ENCODE peak calls at places on chromosomes 5 and 9, in six cellular contexts. N is GM12878, T is H1, Y is HCT116, U is HepG2, M is K562. E is an unnamed sample.
A peak's percentile ranks its signal among the peaks of the same experiment; 100 is the strongest.

GRCh38 chr5:159359408-159359807 is 29.1 kb upstream of the IL12B start:
- DNase-seq in N (no peak), T (no peak), Y (no peak), U (no peak), M (no peak), E (no peak)

GRCh38 chr5:124102491-124102890 is 590.5 kb downstream of the CSNK1G3 start:
- DNase-seq in N (no peak), T (no peak), Y (no peak), U (no peak), M (no peak), E (no peak)

GRCh38 chr9:32704343-32704742 is 68.9 kb upstream of the TAF1L start:
- DNase-seq in N (no peak), T (no peak), Y (no peak), U (no peak), M (no peak), E (peak; percentile 20)

GRCh38 chr5:18551716-18552115 is 917.5 kb downstream of the TAF11L14 start:
- DNase-seq in N (no peak), T (no peak), Y (no peak), U (no peak), M (no peak), E (no peak)

GRCh38 chr5:180950291-180950949 is 38.2 kb upstream of the BTNL3 start:
- DNase-seq in N (no peak), T (no peak), Y (no peak), U (no peak), M (no peak), E (no peak)

GRCh38 chr5:56085205-56085604 is 90.4 kb upstream of the IL6ST start:
- DNase-seq in N (no peak), T (no peak), Y (no peak), U (no peak), M (no peak), E (no peak)

GRCh38 chr5:26148569-26149107 is 889.7 kb downstream of the CDH9 start:
- DNase-seq in N (no peak), T (peak; percentile 45), Y (no peak), U (no peak), M (no peak), E (peak; percentile 24)

GRCh38 chr5:74126294-74126693 is 500.3 kb downstream of the ARHGEF28 start:
- DNase-seq in N (no peak), T (no peak), Y (no peak), U (no peak), M (no peak), E (no peak)

GRCh38 chr9:84570482-84571154 is 98.9 kb upstream of the NTRK2 start:
- DNase-seq in N (no peak), T (no peak), Y (no peak), U (no peak), M (no peak), E (no peak)

GRCh38 chr5:131475416-131476045 is 159.5 kb downstream of the RAPGEF6 start:
- DNase-seq in N (no peak), T (no peak), Y (no peak), U (no peak), M (no peak), E (no peak)

GRCh38 chr9:71562140-71562539 is 206.2 kb downstream of the CEMIP2 start:
- DNase-seq in N (no peak), T (no peak), Y (no peak), U (no peak), M (no peak), E (peak; percentile 17)

GRCh38 chr5:32332971-32333370 is 20.2 kb upstream of the MTMR12 start:
- DNase-seq in N (no peak), T (no peak), Y (no peak), U (no peak), M (no peak), E (no peak)

GRCh38 chr5:123808841-123809240 is 296.9 kb downstream of the CSNK1G3 start:
- DNase-seq in N (no peak), T (no peak), Y (no peak), U (no peak), M (no peak), E (no peak)

GRCh38 chr9:33198163-33198562 is 31.0 kb upstream of the B4GALT1 start:
- DNase-seq in N (no peak), T (no peak), Y (no peak), U (no peak), M (no peak), E (no peak)

GRCh38 chr9:15509931-15510788 is 610 bp downstream of the PSIP1 start:
- DNase-seq in N (no peak), T (peak; percentile 69), Y (no peak), U (peak; percentile 4), M (peak; percentile 71), E (peak; percentile 68)

GRCh38 chr5:31811210-31811609 is 172.3 kb downstream of the PDZD2 start:
- DNase-seq in N (no peak), T (no peak), Y (peak; percentile 48), U (peak; percentile 17), M (no peak), E (no peak)

GRCh38 chr5:127596501-127596900 is 52.4 kb upstream of the CTXN3 start:
- DNase-seq in N (no peak), T (no peak), Y (no peak), U (no peak), M (no peak), E (no peak)

GRCh38 chr5:74401566-74402320 is 238.8 kb downstream of the ENC1 start:
- DNase-seq in N (no peak), T (no peak), Y (no peak), U (no peak), M (no peak), E (no peak)

GRCh38 chr5:43603535-43604363 is 769 bp downstream of the NNT start:
- DNase-seq in N (peak; percentile 55), T (no peak), Y (no peak), U (peak; percentile 31), M (peak; percentile 45), E (peak; percentile 24)

GRCh38 chr5:67182406-67182805 is 14.2 kb downstream of the CD180 start:
- DNase-seq in N (no peak), T (peak; percentile 55), Y (no peak), U (no peak), M (peak; percentile 19), E (peak; percentile 36)

GRCh38 chr5:135488727-135489465 is 36.7 kb upstream of the TIFAB start:
- DNase-seq in N (no peak), T (peak; percentile 84), Y (peak; percentile 37), U (peak; percentile 81), M (peak; percentile 81), E (peak; percentile 86)
- TF ChIP-seq ATF3 in N (no peak), T (no peak), Y (no peak), U (no peak), M (no peak), E (no peak)

DNA sequence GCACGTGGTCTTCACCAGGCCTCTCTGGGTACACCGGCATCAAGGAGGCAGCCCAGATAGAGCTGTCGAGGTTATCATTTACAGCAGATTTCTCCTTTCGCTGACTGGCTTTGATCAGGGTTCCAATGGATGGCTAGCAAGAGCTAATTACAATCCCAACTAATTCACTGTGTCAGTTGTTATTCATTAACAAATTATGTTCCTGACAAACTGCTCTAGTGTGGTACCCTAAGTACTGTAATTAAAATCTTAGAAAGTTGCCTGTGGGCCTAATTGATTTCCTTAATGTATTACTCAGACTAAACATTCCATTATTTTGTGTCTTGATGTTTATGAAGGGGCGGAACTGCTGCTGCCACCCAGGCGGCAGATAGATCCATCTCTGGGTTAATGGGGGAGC is 71.7 kb upstream of the RAD23B start:
- DNase-seq in N (no peak), T (no peak), Y (no peak), U (no peak), M (no peak), E (no peak)
- TF ChIP-seq ATF3 in N (no peak), T (no peak), Y (no peak), U (no peak), M (no peak), E (no peak)

GRCh38 chr9:134136997-134137302 is 1.1 kb downstream of the WDR5 start:
- DNase-seq in N (no peak), T (no peak), Y (no peak), U (no peak), M (no peak), E (no peak)

GRCh38 chr9:134135343-134136116 is at the start of gene WDR5:
- DNase-seq in N (peak; percentile 31), T (peak; percentile 93), Y (peak; percentile 77), U (peak; percentile 73), M (peak; percentile 98), E (peak; percentile 89)

GRCh38 chr9:134134949-134135342 is 936 bp upstream of the WDR5 start:
- DNase-seq in N (no peak), T (no peak), Y (no peak), U (no peak), M (no peak), E (no peak)

GRCh38 chr9:134138292-134138691 is 2.4 kb downstream of the WDR5 start:
- DNase-seq in N (no peak), T (no peak), Y (no peak), U (no peak), M (no peak), E (no peak)

DNA sequence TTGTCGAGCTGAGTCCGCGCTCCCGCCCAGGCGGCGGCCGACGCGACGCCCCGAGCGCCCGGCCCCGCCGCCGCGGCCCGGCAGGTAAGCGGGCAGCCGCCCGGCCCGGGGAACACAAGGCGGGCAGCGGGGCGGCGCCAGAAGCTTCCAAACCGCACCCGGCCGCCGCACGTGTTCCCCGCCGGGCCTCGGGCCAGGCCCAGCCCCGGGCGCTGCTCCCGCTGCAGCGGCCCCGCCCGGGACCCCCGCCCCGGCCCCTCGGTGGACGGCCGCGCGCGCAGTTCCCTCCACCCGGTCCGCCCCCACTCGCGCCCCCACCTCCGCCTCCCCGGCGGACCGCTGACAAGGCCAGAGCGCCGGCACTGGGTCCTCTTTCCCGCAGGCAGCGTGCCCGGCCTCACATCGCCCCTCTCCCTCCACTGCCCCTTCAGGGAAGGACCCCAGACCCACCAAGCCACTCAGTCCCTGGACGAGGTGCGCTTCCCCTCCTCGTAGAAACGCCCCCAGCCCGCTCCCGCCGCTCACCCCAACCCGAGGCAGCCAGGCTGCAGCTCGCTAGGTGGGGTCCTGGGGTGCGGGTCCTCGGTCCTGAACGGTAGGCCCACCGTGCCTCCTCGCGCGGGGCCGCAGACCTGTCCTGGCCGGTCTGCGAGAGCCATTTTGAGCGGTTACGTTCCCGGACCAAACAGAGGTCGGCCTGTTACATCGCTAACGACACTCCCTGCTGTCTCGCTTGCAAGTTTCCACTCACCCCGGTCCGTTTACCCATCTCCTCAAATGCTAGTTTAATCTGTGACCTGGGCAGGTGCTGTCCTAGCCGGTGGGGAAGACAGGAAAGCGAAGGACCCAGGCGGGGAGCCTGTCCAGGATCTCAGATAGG is 475 bp downstream of the WDR5 start:
- DNase-seq in N (no peak), T (peak; percentile 73), Y (no peak), U (no peak), M (peak; percentile 92), E (peak; percentile 44)
- TF ChIP-seq ATF3 in N (no peak), T (no peak), Y (no peak), U (no peak), M (no peak), E (no peak)

GRCh38 chr5:125582358-125582757 is 835.9 kb upstream of the ZNF608 start:
- DNase-seq in N (no peak), T (no peak), Y (no peak), U (no peak), M (no peak), E (no peak)

GRCh38 chr5:125592856-125593255 is 830.4 kb upstream of the GRAMD2B start:
- DNase-seq in N (no peak), T (no peak), Y (no peak), U (no peak), M (no peak), E (no peak)

GRCh38 chr5:125583291-125583690 is 836.9 kb upstream of the ZNF608 start:
- DNase-seq in N (no peak), T (no peak), Y (no peak), U (no peak), M (no peak), E (no peak)

GRCh38 chr5:125584119-125584518 is 837.7 kb upstream of the ZNF608 start:
- DNase-seq in N (no peak), T (no peak), Y (no peak), U (no peak), M (no peak), E (no peak)

GRCh38 chr5:125587631-125588030 is 835.6 kb upstream of the GRAMD2B start:
- DNase-seq in N (no peak), T (no peak), Y (no peak), U (no peak), M (no peak), E (no peak)
- TF ChIP-seq ATF3 in N (no peak), T (no peak), Y (no peak), U (no peak), M (no peak), E (no peak)

E was measured in WTC11.